ENCODE peak calls at places on chromosomes 16 and 17, in ten cellular contexts. T, O, V, A, H, R, W, D, L and B are unnamed samples.

GRCh38 chr16:31333686-31334649 is 21.0 kb upstream of the ITGAX start:
- DNase-seq in A (no peak), T (no peak), R (no peak), V (peak), D (no peak), H (peak), O (no peak), W (peak), L (no peak), B (no peak)

GRCh38 chr17:63361182-63361581 is 84.9 kb downstream of the CYB561 start:
- DNase-seq in L (no peak), W (no peak), D (no peak), O (no peak), A (no peak), V (no peak), R (no peak), H (no peak), T (no peak), B (no peak)

GRCh38 chr16:76818611-76819181 is 372.3 kb upstream of the MON1B start:
- DNase-seq in A (no peak), W (no peak), O (no peak), R (no peak), H (no peak), D (no peak), L (no peak), V (no peak), T (no peak), B (no peak)

GRCh38 chr17:31678431-31678830 is 180.6 kb downstream of the COPRS start:
- DNase-seq in H (no peak), A (peak), T (no peak), R (no peak), D (peak), O (no peak), W (no peak), V (no peak), L (no peak), B (no peak)

GRCh38 chr16:21228473-21228872 is 5.0 kb upstream of the ANKS4B start:
- DNase-seq in L (no peak), R (no peak), H (no peak), D (no peak), T (no peak), V (no peak), W (no peak), O (no peak), A (no peak), B (no peak)

GRCh38 chr17:6455321-6455705 is 11.1 kb downstream of the PIMREG start:
- DNase-seq in W (peak), A (no peak), O (no peak), V (no peak), T (no peak), L (no peak), D (peak), H (peak), R (no peak), B (no peak)

GRCh38 chr16:1712791-1713261 is 6.8 kb downstream of the MAPK8IP3 start:
- DNase-seq in A (no peak), D (no peak), H (no peak), L (no peak), O (no peak), V (no peak), T (no peak), R (no peak), W (no peak), B (no peak)

GRCh38 chr17:57562231-57562630 is 182.9 kb downstream of the CCDC182 start:
- DNase-seq in L (no peak), O (no peak), T (no peak), V (no peak), R (no peak), A (no peak), D (no peak), H (no peak), W (no peak), B (no peak)

GRCh38 chr17:28745777-28746473 is 2.1 kb downstream of the TRAF4 start:
- DNase-seq in W (no peak), L (no peak), D (no peak), A (no peak), T (no peak), O (no peak), V (peak), R (no peak), H (peak), B (peak)

GRCh38 chr16:67842509-67843342 is 606 bp downstream of the THAP11 start:
- DNase-seq in O (peak), W (peak), L (no peak), R (no peak), D (peak), V (peak), H (peak), A (peak), T (no peak), B (no peak)

GRCh38 chr16:85661131-85662035 is 27.4 kb downstream of the GINS2 start:
- DNase-seq in R (no peak), W (no peak), L (no peak), V (no peak), H (no peak), T (no peak), O (no peak), D (no peak), A (no peak), B (no peak)

GRCh38 chr17:20123209-20123608 is 114.0 kb downstream of the SPECC1 start:
- DNase-seq in W (no peak), H (no peak), R (no peak), L (no peak), T (no peak), V (no peak), A (no peak), O (no peak), D (no peak), B (no peak)

GRCh38 chr17:59346341-59346740 is 14.9 kb downstream of the YPEL2 start:
- DNase-seq in H (no peak), L (no peak), O (no peak), D (no peak), A (no peak), R (no peak), W (no peak), V (no peak), T (no peak), B (no peak)

GRCh38 chr16:1772362-1772907 is at the start of gene EME2:
- DNase-seq in H (no peak), V (peak), R (no peak), O (no peak), A (no peak), L (no peak), W (peak), D (no peak), T (no peak), B (no peak)

GRCh38 chr17:79044462-79044861 is 20.5 kb downstream of the C1QTNF1 start:
- DNase-seq in W (peak), R (no peak), D (no peak), T (no peak), V (no peak), A (peak), H (no peak), O (no peak), L (no peak), B (no peak)

GRCh38 chr16:84357191-84357651 is 11.1 kb upstream of the ATP2C2 start:
- DNase-seq in V (no peak), T (no peak), L (no peak), D (no peak), O (no peak), H (no peak), R (no peak), W (no peak), A (no peak), B (no peak)

GRCh38 chr17:51585514-51586104 is 325.3 kb downstream of the UTP18 start:
- DNase-seq in W (no peak), R (no peak), V (peak), T (no peak), O (no peak), D (no peak), A (no peak), H (peak), L (no peak), B (peak)